ENCODE peak calls at places on chromosomes 6 and 20, in four cellular contexts. C, V, E and N are unnamed samples.

GRCh38 chr20:63135411-63135810 is 80.5 kb downstream of the YTHDF1 start:
- DNase-seq in C (no peak), V (no peak), E (peak; percentile 24), N (peak; percentile 22)

GRCh38 chr6:14751645-14752173 is 494.2 kb upstream of the JARID2 start:
- DNase-seq in C (no peak), V (no peak), E (no peak), N (no peak)

GRCh38 chr20:57672164-57672563 is 37.7 kb downstream of the PMEPA1 start:
- DNase-seq in C (no peak), V (no peak), E (no peak), N (no peak)

GRCh38 chr20:62482970-62483369 is 7.2 kb upstream of the GATA5 start:
- DNase-seq in C (no peak), V (no peak), E (no peak), N (no peak)

GRCh38 chr6:130697661-130698535 is 129.3 kb upstream of the SMLR1 start:
- DNase-seq in C (peak; percentile 28), V (peak; percentile 30), E (peak; percentile 19), N (peak; percentile 61)

GRCh38 chr6:112946051-112946450 is 598.9 kb downstream of the RFPL4B start:
- DNase-seq in C (no peak), V (no peak), E (no peak), N (no peak)

GRCh38 chr6:144315981-144316865 is 31.1 kb downstream of the UTRN start:
- DNase-seq in C (no peak), V (peak; percentile 76), E (no peak), N (no peak)

GRCh38 chr6:14743465-14744211 is 502.2 kb upstream of the JARID2 start:
- DNase-seq in C (no peak), V (peak; percentile 21), E (peak; percentile 88), N (no peak)

GRCh38 chr6:27642744-27643456 is 170.0 kb upstream of the ZNF184 start:
- DNase-seq in C (no peak), V (no peak), E (no peak), N (no peak)

GRCh38 chr20:15220778-15221565 is 883.6 kb upstream of the FLRT3 start:
- DNase-seq in C (no peak), V (peak; percentile 18), E (no peak), N (no peak)

GRCh38 chr20:45019764-45020126 is 53.4 kb downstream of the STK4 start:
- DNase-seq in C (no peak), V (no peak), E (no peak), N (no peak)
- TF ChIP-seq FOXM1 in C (no peak), V (no peak), E (no peak), N (no peak)

GRCh38 chr6:105321728-105322127 is 81.2 kb downstream of the PREP start:
- DNase-seq in C (no peak), V (no peak), E (no peak), N (no peak)

GRCh38 chr6:105319331-105319730 is 83.6 kb downstream of the PREP start:
- DNase-seq in C (no peak), V (no peak), E (no peak), N (no peak)

GRCh38 chr6:105322499-105323231 is 80.2 kb downstream of the PREP start:
- DNase-seq in C (no peak), V (no peak), E (peak; percentile 11), N (no peak)

GRCh38 chr6:105321207-105321606 is 81.7 kb downstream of the PREP start:
- DNase-seq in C (no peak), V (no peak), E (no peak), N (no peak)

GRCh38 chr6:105320766-105321165 is 82.1 kb downstream of the PREP start:
- DNase-seq in C (no peak), V (no peak), E (no peak), N (no peak)
- TF ChIP-seq SP1 in C (no peak), V (no peak), E (no peak), N (no peak)

GRCh38 chr20:38806855-38807655 is 1.6 kb downstream of the PPP1R16B start:
- DNase-seq in C (no peak), V (no peak), E (no peak), N (no peak)
- TF ChIP-seq TARDBP in C (no peak), V (no peak), E (no peak), N (no peak)

DNA sequence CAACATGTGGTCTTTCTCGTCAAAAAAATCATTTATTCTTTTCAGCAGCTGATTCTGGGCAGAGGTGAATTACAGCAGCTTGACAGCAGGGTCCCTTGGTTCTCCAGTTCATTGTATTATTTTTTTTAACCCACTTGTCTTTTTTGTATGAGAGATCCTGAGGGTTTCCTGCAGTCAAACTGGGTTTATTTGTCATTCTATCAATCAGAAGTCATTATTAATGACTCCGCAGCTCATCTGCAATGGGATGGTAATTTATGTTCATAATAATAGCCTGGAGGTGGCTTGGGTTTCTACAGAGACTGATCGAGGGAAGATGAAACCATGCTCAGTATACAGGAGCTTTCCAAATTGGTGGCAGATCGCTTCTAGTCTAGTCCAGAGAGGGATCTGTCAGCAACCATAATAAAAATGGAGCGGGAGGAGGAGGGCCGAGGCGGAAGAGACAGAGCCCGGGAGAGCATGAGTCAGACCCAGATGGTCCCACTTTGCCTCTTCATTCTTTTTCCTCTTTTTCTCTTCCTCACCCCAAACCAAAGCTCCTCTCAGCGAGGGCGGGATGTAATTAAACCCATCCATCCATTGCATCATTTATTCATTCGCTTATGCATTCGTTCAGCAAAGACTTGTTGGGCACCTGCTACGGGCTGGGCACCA is 22.5 kb downstream of the EDN3 start:
- DNase-seq in C (no peak), V (no peak), E (no peak), N (no peak)
- TF ChIP-seq FOXM1 in C (no peak), V (no peak), E (no peak), N (no peak)

DNA sequence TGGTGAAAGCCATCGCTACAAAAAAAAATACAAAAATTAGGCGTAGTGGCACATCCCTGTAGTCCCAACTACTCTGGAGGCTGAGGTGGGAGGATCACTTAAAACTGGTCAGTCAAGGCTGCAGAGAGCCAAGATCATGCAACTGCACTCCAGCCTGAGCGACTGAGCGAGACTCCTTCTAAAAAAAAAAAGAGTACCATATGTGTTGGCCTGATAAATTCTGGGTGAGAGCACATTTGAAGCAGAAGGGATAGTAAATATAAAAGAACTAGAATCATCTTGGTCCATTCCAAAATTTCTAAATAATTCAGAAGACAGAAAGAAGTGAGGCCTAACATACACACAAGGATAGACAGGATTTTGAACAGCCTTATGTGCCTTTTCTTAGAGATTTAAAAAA is 2.2 kb downstream of the IBTK start:
- DNase-seq in C (no peak), V (no peak), E (peak; percentile 50), N (no peak)
- TF ChIP-seq SP1 in C (no peak), V (no peak), E (no peak), N (no peak)

GRCh38 chr6:159899994-159900745 is 9.4 kb downstream of the MAS1 start:
- DNase-seq in C (no peak), V (no peak), E (no peak), N (no peak)
- TF ChIP-seq TARDBP in C (no peak), V (no peak), E (no peak), N (no peak)

GRCh38 chr6:45045253-45045601 is 282.9 kb upstream of the RUNX2 start:
- DNase-seq in C (no peak), V (no peak), E (no peak), N (no peak)

GRCh38 chr6:45047573-45047972 is 280.6 kb upstream of the RUNX2 start:
- DNase-seq in C (no peak), V (no peak), E (no peak), N (no peak)

GRCh38 chr6:45044510-45045252 is 283.4 kb upstream of the RUNX2 start:
- DNase-seq in C (no peak), V (no peak), E (no peak), N (no peak)

GRCh38 chr6:45052325-45052724 is 275.8 kb upstream of the RUNX2 start:
- DNase-seq in C (no peak), V (no peak), E (no peak), N (no peak)

GRCh38 chr6:45049188-45049843 is 278.8 kb upstream of the RUNX2 start:
- DNase-seq in C (no peak), V (peak; percentile 61), E (peak; percentile 24), N (no peak)
- TF ChIP-seq FOXM1 in C (no peak), V (no peak), E (no peak), N (no peak)

DNA sequence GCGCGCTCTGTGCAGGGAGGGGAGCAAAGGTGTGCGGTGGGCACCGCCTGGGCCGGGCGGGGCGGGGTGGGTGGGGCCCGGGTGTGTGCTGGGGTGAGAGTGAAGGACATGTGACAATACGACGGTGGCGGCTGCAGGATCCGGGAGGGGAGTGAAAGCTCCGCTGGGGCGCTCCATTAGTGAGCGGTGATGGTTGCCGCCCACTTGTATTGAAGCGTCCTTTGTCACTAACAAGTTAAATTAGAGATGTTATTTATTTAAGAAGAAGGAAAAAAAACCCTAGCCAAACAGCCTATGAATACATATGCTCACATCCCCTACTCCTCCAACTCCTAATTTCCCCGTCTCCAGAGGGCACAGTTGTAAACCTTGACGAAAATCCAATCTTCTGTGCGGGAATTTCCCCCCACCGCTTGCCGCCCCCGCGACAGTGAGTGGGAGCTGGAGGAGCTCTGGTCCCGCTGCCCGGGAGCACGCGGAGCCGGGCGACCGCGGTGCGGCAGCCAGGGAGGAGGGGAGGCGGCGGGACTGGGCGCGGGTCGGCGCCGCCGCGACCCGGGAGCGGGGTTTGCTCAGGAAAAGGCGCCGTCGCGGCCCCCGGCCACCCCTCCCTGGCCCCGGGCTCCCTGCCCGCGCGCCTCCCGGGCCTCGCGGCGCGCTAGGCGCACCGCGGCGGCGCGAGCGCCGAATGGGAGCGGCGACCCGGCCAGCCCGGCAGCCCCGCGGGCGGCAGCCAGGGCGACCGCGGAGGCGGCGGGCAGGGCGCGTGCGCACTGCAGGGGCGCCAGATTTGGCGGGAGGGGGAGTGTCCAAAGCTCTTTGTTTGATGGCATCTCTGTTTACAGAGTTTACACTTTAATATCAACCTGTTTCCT is at the start of gene MYB:
- DNase-seq in C (no peak), V (no peak), E (peak; percentile 92), N (peak; percentile 92)
- TF ChIP-seq SP1 in C (no peak), V (no peak), E (no peak), N (no peak)